ENCODE peak calls at places on chromosomes 5 and 9, in eight cellular contexts. U is BJ; J is GM13976; M is AG09319; G is CD8-positive, alpha-beta T cell; K is sigmoid colon; L is GM12865; S is HFFc6. Q is an unnamed sample.

GRCh38 chr9:69771775-69772418 is 12.1 kb upstream of the PTAR1 start:
- DNase-seq in U (no peak), J (no peak), M (no peak), G (no peak), K (no peak), L (no peak), S (peak), Q (no peak)

GRCh38 chr5:132391870-132392269 is 22.4 kb downstream of the SLC22A5 start:
- DNase-seq in U (no peak), J (no peak), M (no peak), G (no peak), K (no peak), L (no peak), S (no peak), Q (peak)

GRCh38 chr5:53095222-53095621 is 14.3 kb downstream of the MOCS2 start:
- DNase-seq in U (no peak), J (no peak), M (no peak), G (no peak), K (no peak), L (no peak), S (no peak), Q (no peak)

GRCh38 chr5:56415356-56415765 is 182.2 kb upstream of the ANKRD55 start:
- DNase-seq in U (peak), J (peak), M (peak), G (no peak), K (peak), L (peak), S (peak), Q (no peak)

GRCh38 chr9:32251539-32251938 is 132.9 kb upstream of the ACO1 start:
- DNase-seq in U (no peak), J (peak), M (no peak), G (peak), K (peak), L (peak), S (peak), Q (no peak)

GRCh38 chr5:179805070-179805528 is 1.6 kb downstream of the MGAT4B start:
- DNase-seq in U (no peak), J (no peak), M (no peak), G (no peak), K (peak), L (no peak), S (no peak), Q (no peak)

GRCh38 chr5:159041754-159042153 is 58.0 kb downstream of the EBF1 start:
- DNase-seq in U (no peak), J (no peak), M (no peak), G (no peak), K (no peak), L (no peak), S (no peak), Q (no peak)

GRCh38 chr5:168929656-168930055 is 350.5 kb upstream of the PANK3 start:
- DNase-seq in U (no peak), J (no peak), M (no peak), G (no peak), K (no peak), L (no peak), S (no peak), Q (no peak)

GRCh38 chr9:130058887-130059286 is 5.2 kb downstream of the GPR107 start:
- DNase-seq in U (no peak), J (no peak), M (no peak), G (no peak), K (no peak), L (no peak), S (no peak), Q (no peak)

GRCh38 chr9:34190996-34191892 is 12.4 kb downstream of the UBAP1 start:
- DNase-seq in U (no peak), J (no peak), M (no peak), G (no peak), K (no peak), L (no peak), S (peak), Q (no peak)

GRCh38 chr5:146940295-146940694 is 61.7 kb upstream of the PPP2R2B start:
- DNase-seq in U (no peak), J (no peak), M (no peak), G (no peak), K (no peak), L (no peak), S (no peak), Q (no peak)

GRCh38 chr5:64147849-64148441 is 17.7 kb upstream of the RNF180 start:
- DNase-seq in U (no peak), J (peak), M (peak), G (no peak), K (peak), L (peak), S (peak), Q (no peak)

GRCh38 chr9:133918123-133918813 is 73.9 kb downstream of the VAV2 start:
- DNase-seq in U (no peak), J (no peak), M (no peak), G (no peak), K (no peak), L (no peak), S (no peak), Q (no peak)

GRCh38 chr9:34701023-34701768 is 8.7 kb downstream of the CCL21 start:
- DNase-seq in U (no peak), J (peak), M (no peak), G (peak), K (peak), L (peak), S (peak), Q (peak)

GRCh38 chr9:69900406-69900805 is 79.8 kb downstream of the CFAP95 start:
- DNase-seq in U (no peak), J (no peak), M (no peak), G (no peak), K (no peak), L (no peak), S (peak), Q (no peak)

GRCh38 chr9:76451234-76451633 is 7.7 kb upstream of the GCNT1 start:
- DNase-seq in U (peak), J (no peak), M (no peak), G (no peak), K (no peak), L (no peak), S (peak), Q (no peak)

GRCh38 chr5:93422652-93423332 is 158.2 kb downstream of the NR2F1-AS1 start:
- DNase-seq in U (no peak), J (no peak), M (no peak), G (no peak), K (no peak), L (no peak), S (no peak), Q (no peak)

GRCh38 chr5:171365351-171365750 is 22.3 kb upstream of the NPM1 start:
- DNase-seq in U (no peak), J (no peak), M (no peak), G (no peak), K (no peak), L (no peak), S (no peak), Q (no peak)

GRCh38 chr9:38018964-38019602 is 49.9 kb downstream of the SHB start:
- DNase-seq in U (no peak), J (no peak), M (no peak), G (no peak), K (peak), L (no peak), S (peak), Q (no peak)

GRCh38 chr9:87531370-87532295 is 34.0 kb downstream of the DAPK1 start:
- DNase-seq in U (no peak), J (no peak), M (no peak), G (no peak), K (no peak), L (no peak), S (no peak), Q (no peak)

GRCh38 chr5:74542477-74542876 is 98.1 kb downstream of the ENC1 start:
- DNase-seq in U (no peak), J (no peak), M (no peak), G (no peak), K (no peak), L (no peak), S (peak), Q (no peak)

GRCh38 chr5:179875741-179876667 is 17.4 kb upstream of the MRNIP start:
- DNase-seq in U (no peak), J (no peak), M (no peak), G (no peak), K (no peak), L (no peak), S (no peak), Q (no peak)

GRCh38 chr5:43839218-43839617 is 236.2 kb downstream of the NNT start:
- DNase-seq in U (peak), J (no peak), M (peak), G (no peak), K (no peak), L (no peak), S (peak), Q (no peak)

GRCh38 chr9:127116088-127116726 is 6.2 kb downstream of the ANGPTL2 start:
- DNase-seq in U (no peak), J (no peak), M (no peak), G (no peak), K (no peak), L (no peak), S (no peak), Q (no peak)

GRCh38 chr9:20511680-20512079 is 110.6 kb downstream of the MLLT3 start:
- DNase-seq in U (no peak), J (no peak), M (no peak), G (no peak), K (no peak), L (no peak), S (no peak), Q (no peak)
- TF ChIP-seq CTCF in U (no peak), J (no peak), M (no peak), G (no peak), K (no peak), L (no peak), S (no peak), Q (no peak)

DNA sequence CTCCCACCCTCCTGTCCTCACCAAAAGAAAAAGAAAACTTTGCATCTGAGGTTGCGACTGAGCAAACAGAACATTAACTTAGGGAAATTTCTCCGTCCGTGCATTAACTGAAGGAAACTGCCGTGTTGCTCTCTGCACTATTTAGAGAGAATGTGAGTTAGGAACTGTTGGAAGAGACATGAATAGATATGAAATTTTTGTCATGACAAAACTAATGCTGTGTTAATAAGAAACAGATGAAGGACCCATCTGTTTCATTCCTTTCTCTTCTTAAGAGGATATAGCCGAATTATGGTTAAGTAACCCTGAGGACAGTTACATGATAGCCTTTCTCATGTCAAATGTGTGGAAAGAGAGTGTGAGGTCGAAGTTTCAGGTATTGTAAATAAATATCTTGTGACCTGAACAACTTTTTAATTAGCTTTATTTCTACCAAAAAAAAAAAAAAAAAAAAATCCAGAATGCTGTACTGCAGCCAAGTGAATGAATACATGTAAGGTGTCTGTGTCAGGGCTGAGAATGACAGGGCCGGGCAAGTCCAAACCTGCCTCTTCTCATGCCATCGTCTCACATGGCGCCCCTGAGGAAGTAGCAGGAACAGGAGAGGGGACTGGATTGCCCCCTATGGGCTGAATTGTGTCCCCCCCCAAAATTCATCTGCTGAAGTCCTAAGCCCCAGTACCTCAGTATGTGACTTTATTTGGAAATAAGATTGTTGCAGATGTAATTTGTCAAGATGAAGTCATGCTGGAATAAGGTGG is 35.6 kb upstream of the ANKRD33B start:
- DNase-seq in U (peak), J (no peak), M (peak), G (no peak), K (no peak), L (peak), S (peak), Q (no peak)
- TF ChIP-seq CTCF in U (peak), J (no peak), M (peak), G (no peak), K (no peak), L (no peak), S (peak), Q (no peak)

DNA sequence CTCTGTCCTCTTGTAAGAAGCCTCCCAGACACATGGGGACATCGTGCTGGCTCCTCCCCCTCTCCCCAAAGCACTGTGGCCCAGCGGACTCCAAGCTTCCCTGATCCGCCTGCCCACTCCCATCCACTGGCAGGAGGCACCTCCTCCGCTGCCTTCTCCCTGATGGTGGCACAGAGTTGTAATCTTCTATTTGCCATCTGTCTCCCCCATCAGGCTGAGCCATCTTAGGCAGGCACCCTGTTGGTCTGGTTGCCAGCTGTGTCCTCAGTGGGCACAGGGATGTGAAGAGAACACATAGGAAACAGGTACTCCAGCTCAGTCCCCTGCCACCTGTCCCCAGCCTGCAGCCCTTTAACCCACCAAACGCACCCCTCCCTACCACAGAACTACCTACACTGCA is 5.4 kb upstream of the ZDHHC12 start:
- DNase-seq in U (no peak), J (no peak), M (no peak), G (no peak), K (no peak), L (no peak), S (no peak), Q (no peak)
- TF ChIP-seq CTCF in U (no peak), J (no peak), M (no peak), G (no peak), K (no peak), L (no peak), S (no peak), Q (no peak)

GRCh38 chr9:91422832-91423711 is 560 bp downstream of the NFIL3 start:
- DNase-seq in U (peak), J (peak), M (no peak), G (peak), K (peak), L (peak), S (peak), Q (peak)

GRCh38 chr9:91425270-91425669 is 1.6 kb upstream of the NFIL3 start:
- DNase-seq in U (no peak), J (no peak), M (no peak), G (no peak), K (no peak), L (no peak), S (no peak), Q (no peak)

GRCh38 chr9:91423785-91424402 is at the start of gene NFIL3:
- DNase-seq in U (no peak), J (peak), M (no peak), G (peak), K (peak), L (peak), S (peak), Q (peak)

GRCh38 chr9:91426123-91426745 is 2.6 kb upstream of the NFIL3 start:
- DNase-seq in U (no peak), J (peak), M (no peak), G (no peak), K (no peak), L (peak), S (peak), Q (no peak)

DNA sequence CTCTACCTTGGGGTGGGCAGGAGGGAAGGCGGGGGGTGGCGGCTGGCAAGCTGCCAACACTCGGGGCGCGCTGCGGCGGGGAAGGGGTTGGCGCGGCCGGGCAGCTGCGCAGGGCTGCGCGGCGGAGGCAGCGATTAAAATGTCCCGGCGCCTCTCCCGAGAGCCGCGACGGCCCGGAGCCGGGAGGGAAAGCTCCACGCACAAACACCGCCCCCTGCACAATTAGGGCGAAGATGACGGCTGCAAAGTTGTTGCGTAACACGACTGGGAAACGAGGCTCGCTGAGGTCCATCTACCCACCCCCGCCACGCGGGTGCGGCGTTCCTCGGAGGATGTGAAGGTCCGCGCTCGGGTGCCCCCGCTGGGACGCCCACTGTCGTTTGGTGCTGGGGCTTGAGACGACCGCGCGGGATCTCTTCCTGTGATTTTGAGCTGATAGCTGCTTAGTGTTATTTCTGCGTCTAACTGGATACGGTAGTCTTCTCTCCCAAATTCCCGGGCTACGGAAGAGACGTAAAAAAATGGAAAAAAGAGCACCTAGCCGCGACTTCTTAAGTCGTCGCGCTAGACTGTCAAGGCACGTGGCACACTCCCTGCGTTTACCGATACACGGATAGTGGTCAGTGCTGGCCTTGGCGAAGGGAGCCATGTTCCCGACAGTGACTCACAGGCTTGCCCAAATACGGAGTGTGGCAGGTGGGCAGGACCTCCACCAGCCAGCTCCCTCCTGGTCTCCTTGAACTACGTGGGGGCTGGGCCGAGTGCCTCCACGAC is 958 bp upstream of the NFIL3 start:
- DNase-seq in U (no peak), J (peak), M (peak), G (peak), K (peak), L (peak), S (peak), Q (peak)
- TF ChIP-seq CTCF in U (peak), J (peak), M (no peak), G (no peak), K (no peak), L (no peak), S (peak), Q (no peak)

GRCh38 chr9:72871685-72872084 is 81.2 kb downstream of the ALDH1A1 start:
- DNase-seq in U (no peak), J (no peak), M (no peak), G (no peak), K (no peak), L (peak), S (peak), Q (no peak)
- TF ChIP-seq CTCF in U (peak), J (peak), M (peak), G (no peak), K (peak), L (peak), S (peak), Q (no peak)

DNA sequence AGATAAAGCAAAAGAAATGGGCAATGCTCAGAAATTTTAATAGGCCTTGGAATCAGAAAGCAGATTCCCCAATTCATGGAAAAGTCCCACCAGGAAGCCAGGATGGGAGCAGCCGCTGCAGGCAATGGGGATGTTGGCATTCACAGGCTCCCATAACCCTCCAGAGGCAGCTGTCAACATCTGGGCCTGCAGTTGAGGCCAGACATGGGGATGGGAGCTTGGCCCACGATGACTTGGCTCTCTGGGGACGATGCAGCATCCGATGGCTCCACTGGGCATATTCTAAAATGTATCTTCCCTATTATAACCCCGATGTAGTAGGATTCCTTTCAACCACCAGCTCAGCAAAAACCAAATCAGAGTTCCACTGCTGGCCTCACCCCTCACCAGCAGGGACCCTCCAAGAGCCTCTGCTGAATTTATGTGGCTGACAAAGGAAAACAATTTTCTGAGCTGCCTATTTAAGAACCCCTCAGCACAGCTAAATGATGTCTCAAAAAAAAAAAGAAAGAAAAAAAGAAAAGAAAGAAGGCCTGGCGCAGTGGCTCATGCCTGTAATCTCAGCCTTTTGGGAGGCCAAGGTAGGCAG is 7.1 kb downstream of the SPRY4 start:
- DNase-seq in U (no peak), J (no peak), M (no peak), G (no peak), K (no peak), L (no peak), S (no peak), Q (no peak)
- TF ChIP-seq CTCF in U (peak), J (no peak), M (peak), G (no peak), K (no peak), L (no peak), S (peak), Q (no peak)

DNA sequence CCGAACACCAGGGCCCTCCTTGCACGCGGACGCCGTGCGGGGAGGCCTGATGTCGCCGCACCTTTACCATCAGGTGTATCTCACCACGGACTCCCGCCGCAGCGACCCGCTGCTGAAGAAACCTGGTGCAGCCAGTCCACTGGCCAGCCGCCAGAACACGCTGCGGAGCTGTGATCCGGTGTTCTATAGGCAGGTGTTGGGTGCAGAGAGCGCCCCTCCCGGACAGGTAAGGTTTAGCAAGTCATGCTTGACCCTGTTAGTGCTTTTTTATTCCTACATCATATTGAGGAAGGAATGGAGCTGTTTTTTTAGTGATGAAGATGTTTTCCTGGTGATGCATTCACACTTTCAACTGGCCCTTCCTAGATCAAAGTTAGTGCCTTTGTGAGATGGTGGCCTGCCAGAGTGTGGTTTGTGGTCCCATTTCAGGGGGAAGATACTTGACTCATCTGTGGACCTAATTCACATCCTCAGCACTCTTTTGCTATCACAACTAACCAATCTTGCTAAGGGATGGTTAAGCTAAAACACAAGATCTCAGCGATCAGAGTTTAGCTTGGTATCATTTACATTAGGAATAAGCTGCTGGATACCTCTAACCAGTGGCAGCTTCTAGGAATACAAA is 2.7 kb downstream of the PCDHGC3 start:
- DNase-seq in U (no peak), J (no peak), M (no peak), G (no peak), K (no peak), L (peak), S (peak), Q (no peak)
- TF ChIP-seq CTCF in U (peak), J (no peak), M (peak), G (no peak), K (no peak), L (peak), S (peak), Q (no peak)